ENCODE peak calls at places on chromosomes 2 and 18, in seven cellular contexts. Y, W, G, V, M, B and F are unnamed samples.
A peak's percentile ranks its signal among the peaks of the same experiment; 100 is the strongest.

GRCh38 chr2:200746301-200746700 is 65.4 kb upstream of the BZW1 start:
- DNase-seq in Y (no peak), W (no peak), G (no peak), V (no peak), M (no peak), B (no peak), F (no peak)

GRCh38 chr18:63376493-63377053 is 9.6 kb upstream of the KDSR start:
- DNase-seq in Y (peak; percentile 67), W (peak; percentile 59), G (no peak), V (no peak), M (no peak), B (peak; percentile 84), F (no peak)

GRCh38 chr18:45384137-45384998 is 230.9 kb upstream of the SLC14A2 start:
- DNase-seq in Y (peak; percentile 53), W (no peak), G (no peak), V (peak; percentile 38), M (peak; percentile 43), B (peak; percentile 57), F (no peak)

GRCh38 chr2:84441036-84441435 is 18.0 kb downstream of the SUCLG1 start:
- DNase-seq in Y (peak; percentile 15), W (no peak), G (no peak), V (no peak), M (no peak), B (no peak), F (no peak)

GRCh38 chr18:11850821-11851155 is 425 bp upstream of the CHMP1B start:
- DNase-seq in Y (peak; percentile 80), W (no peak), G (no peak), V (no peak), M (no peak), B (peak; percentile 88), F (no peak)

GRCh38 chr2:231709981-231710750 is 1.8 kb downstream of the PTMA start:
- DNase-seq in Y (peak; percentile 84), W (peak; percentile 86), G (peak; percentile 94), V (peak; percentile 76), M (peak; percentile 83), B (peak; percentile 76), F (peak; percentile 89)

GRCh38 chr2:192499476-192499875 is 304.7 kb upstream of the TMEFF2 start:
- DNase-seq in Y (peak; percentile 33), W (no peak), G (no peak), V (no peak), M (no peak), B (peak; percentile 51), F (no peak)

GRCh38 chr2:124542932-124543640 is 518.0 kb downstream of the CNTNAP5 start:
- DNase-seq in Y (no peak), W (no peak), G (no peak), V (no peak), M (no peak), B (no peak), F (no peak)

GRCh38 chr2:81481994-81482368 is 1177.4 kb upstream of the LRRTM1 start:
- DNase-seq in Y (peak; percentile 1), W (no peak), G (no peak), V (no peak), M (no peak), B (no peak), F (no peak)

GRCh38 chr2:68185541-68186164 is 28.0 kb downstream of the PNO1 start:
- DNase-seq in Y (peak; percentile 56), W (no peak), G (no peak), V (no peak), M (peak; percentile 16), B (peak; percentile 60), F (peak; percentile 57)

GRCh38 chr2:20487392-20488135 is 40.7 kb downstream of the RHOB start:
- DNase-seq in Y (no peak), W (no peak), G (no peak), V (no peak), M (no peak), B (no peak), F (no peak)

GRCh38 chr18:23719634-23720201 is 30.5 kb downstream of the LAMA3 start:
- DNase-seq in Y (peak; percentile 95), W (peak; percentile 97), G (no peak), V (no peak), M (peak; percentile 49), B (peak; percentile 99), F (no peak)

GRCh38 chr2:153479527-153479926 is 965 bp upstream of the RPRM start:
- DNase-seq in Y (no peak), W (no peak), G (no peak), V (no peak), M (peak; percentile 66), B (peak; percentile 70), F (no peak)

GRCh38 chr2:190410171-190410570 is 2.0 kb downstream of the MFSD6 start:
- DNase-seq in Y (no peak), W (no peak), G (no peak), V (no peak), M (no peak), B (no peak), F (no peak)
- H3K4me3 ChIP-seq in Y (no peak overlapping the region), W (no peak overlapping the region), G (no peak overlapping the region), V (no peak overlapping the region), M (no peak overlapping the region), B (no peak overlapping the region), F (peak overlapping the region; percentile 73)

DNA sequence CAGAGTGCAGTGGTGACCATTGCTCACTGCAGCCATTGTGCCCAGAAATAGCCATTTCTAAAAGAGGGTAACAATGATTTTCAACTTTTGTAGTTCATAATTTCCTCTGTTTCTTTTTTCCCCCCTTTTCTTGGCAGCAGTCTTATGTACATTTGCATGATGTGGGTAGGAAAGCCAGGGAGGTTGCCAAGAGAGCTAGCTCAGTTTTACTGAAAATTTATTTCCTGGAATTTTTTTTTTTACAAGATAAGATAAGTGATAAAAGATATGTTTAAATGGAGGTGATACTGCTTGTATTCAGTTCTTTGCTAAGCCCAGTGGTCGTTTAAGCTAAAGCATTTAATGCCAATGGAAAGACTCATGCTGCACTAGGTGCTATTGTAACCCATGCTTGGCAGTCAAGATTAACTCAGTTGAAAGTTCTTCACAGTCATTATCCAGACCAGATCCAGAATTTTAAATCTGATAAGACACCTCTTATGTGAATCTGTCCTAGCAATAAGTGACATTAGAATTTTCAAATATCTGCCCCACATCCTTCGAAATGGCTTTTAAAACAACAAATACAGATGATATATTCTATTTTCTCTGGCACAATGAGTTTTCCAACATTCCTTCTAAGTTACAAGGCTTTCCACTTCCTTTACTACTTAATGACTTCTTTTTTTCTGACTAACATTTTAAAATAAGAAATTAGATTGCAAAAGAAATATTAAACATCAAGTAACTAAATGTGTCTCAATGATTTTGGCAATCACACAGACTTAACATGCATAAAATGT is 4.4 kb upstream of the ATP8B1 start:
- DNase-seq in Y (peak; percentile 77), W (peak; percentile 53), G (no peak), V (no peak), M (peak; percentile 39), B (peak; percentile 81), F (no peak)
- H3K4me3 ChIP-seq in Y (no peak overlapping the region), W (peak overlapping the region; percentile 4), G (no peak overlapping the region), V (no peak overlapping the region), M (no peak overlapping the region), B (peak overlapping the region; percentile 17), F (no peak overlapping the region)

DNA sequence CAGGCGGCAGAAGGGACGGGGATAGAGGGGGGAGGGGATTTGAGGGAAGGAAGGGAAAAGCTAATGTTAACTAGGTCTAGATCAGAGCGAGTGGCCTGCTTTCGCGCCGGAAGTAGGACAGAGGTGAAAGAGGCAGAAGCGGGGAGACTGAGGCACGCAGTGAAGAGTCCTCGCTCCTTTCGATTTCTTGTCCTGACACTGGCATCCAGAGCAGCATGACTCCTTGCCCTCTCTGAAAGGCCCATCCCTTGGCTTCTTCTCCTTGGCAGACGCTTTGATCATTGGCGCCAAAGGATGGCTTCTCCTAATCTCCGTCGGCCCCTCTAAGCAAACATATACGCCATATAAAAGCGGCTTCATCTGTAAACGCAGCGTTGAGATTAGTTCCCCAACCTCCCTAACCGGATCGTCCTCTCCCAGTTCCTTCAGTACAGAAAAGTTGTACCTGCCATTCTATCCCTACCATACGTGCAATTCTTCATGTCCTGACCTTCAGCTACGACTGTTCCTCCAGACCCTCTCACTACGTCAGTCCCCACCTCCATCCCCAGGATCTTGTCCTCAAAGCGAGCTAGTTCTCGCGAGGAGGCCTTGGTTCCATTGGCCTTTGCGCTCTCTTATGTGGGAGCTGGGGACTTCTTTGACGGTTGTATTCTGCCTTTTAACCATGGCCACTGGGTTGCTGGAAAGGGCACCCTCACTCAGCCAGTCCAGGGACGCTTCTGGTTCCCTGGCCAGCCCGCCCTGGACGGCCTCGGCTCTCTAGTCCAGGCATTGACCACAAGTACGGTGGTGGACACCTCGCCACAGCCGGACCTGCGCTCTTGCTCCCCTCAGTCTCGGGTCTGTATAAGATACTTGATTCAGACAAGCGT is 857 bp upstream of the NEUROD1 start:
- DNase-seq in Y (no peak), W (no peak), G (no peak), V (no peak), M (no peak), B (no peak), F (no peak)
- H3K4me3 ChIP-seq in Y (no peak overlapping the region), W (no peak overlapping the region), G (no peak overlapping the region), V (no peak overlapping the region), M (no peak overlapping the region), B (no peak overlapping the region), F (no peak overlapping the region)

DNA sequence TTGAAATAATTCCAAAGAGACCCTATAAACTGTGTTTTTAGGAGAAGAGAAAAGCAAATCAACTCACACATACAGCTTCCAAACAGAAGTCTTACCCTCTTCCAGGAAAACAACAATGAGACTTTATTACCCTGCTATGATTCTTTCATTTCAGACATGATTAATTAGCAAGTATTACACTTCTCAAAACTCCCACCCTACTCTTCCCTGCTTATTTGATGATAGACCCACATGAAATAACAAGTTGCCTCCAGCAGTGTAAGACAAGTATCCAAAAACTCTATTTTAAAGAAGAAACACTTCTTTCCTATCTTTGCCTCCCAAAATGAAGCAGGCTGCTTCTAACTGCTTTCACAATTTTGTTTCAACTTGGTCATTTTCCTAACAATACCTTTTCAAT is 4.1 kb downstream of the FIGN start:
- DNase-seq in Y (peak; percentile 27), W (no peak), G (no peak), V (no peak), M (no peak), B (no peak), F (no peak)
- H3K4me3 ChIP-seq in Y (peak overlapping the region; percentile 20), W (no peak overlapping the region), G (no peak overlapping the region), V (no peak overlapping the region), M (no peak overlapping the region), B (no peak overlapping the region), F (no peak overlapping the region)

GRCh38 chr2:37688771-37689468 is 17.5 kb upstream of the CDC42EP3 start:
- DNase-seq in Y (peak; percentile 93), W (peak; percentile 69), G (no peak), V (peak; percentile 42), M (no peak), B (peak; percentile 61), F (no peak)
- H3K4me3 ChIP-seq in Y (no peak overlapping the region), W (no peak overlapping the region), G (no peak overlapping the region), V (no peak overlapping the region), M (no peak overlapping the region), B (no peak overlapping the region), F (no peak overlapping the region)

GRCh38 chr2:7432426-7432825 is 515.2 kb downstream of the RNF144A start:
- DNase-seq in Y (no peak), W (no peak), G (no peak), V (no peak), M (no peak), B (no peak), F (no peak)

GRCh38 chr2:7428444-7429204 is 511.4 kb downstream of the RNF144A start:
- DNase-seq in Y (no peak), W (no peak), G (no peak), V (no peak), M (no peak), B (no peak), F (no peak)

GRCh38 chr2:7429733-7430132 is 512.5 kb downstream of the RNF144A start:
- DNase-seq in Y (no peak), W (no peak), G (no peak), V (no peak), M (no peak), B (no peak), F (no peak)

GRCh38 chr2:7430421-7430868 is 513.2 kb downstream of the RNF144A start:
- DNase-seq in Y (no peak), W (no peak), G (peak; percentile 48), V (no peak), M (no peak), B (no peak), F (no peak)

GRCh38 chr2:7430869-7431641 is 513.8 kb downstream of the RNF144A start:
- DNase-seq in Y (no peak), W (no peak), G (peak; percentile 85), V (no peak), M (peak; percentile 21), B (no peak), F (peak; percentile 87)
- H3K4me3 ChIP-seq in Y (no peak overlapping the region), W (no peak overlapping the region), G (no peak overlapping the region), V (peak overlapping the region; percentile 1), M (no peak overlapping the region), B (no peak overlapping the region), F (peak overlapping the region; percentile 52)